ENCODE peak calls at places on chromosome 6, in nine cellular contexts. N is AG04450, U is cardiac muscle cell, S is SJSA1, Y is psoas muscle, W is keratinocyte, J is dorsolateral prefrontal cortex, P is heart right ventricle, E is RWPE1. C is an unnamed sample.

GRCh38 chr6:164178933-164179332 is 764.4 kb downstream of the QKI start:
- DNase-seq in Y (no peak), W (no peak), N (no peak), S (no peak), P (no peak), E (no peak), J (no peak), U (no peak), C (no peak)

GRCh38 chr6:34273242-34273805 is 24.5 kb upstream of the SMIM29 start:
- DNase-seq in P (peak), N (no peak), J (no peak), U (peak), S (no peak), W (no peak), E (no peak), Y (peak), C (no peak)

GRCh38 chr6:43913388-43914271 is 143.6 kb downstream of the VEGFA start:
- DNase-seq in U (no peak), S (no peak), J (no peak), W (no peak), P (no peak), N (no peak), E (no peak), Y (no peak), C (no peak)

GRCh38 chr6:152127429-152128165 is 320.1 kb downstream of the ESR1 start:
- DNase-seq in Y (no peak), E (peak), J (no peak), U (no peak), S (no peak), P (no peak), N (no peak), W (no peak), C (peak)

GRCh38 chr6:53119349-53119748 is 29.3 kb downstream of the GCM1 start:
- DNase-seq in W (no peak), Y (no peak), S (peak), N (no peak), U (no peak), P (no peak), J (no peak), E (no peak), C (no peak)

GRCh38 chr6:136037885-136038460 is 186.5 kb downstream of the PDE7B start:
- DNase-seq in S (no peak), E (no peak), P (peak), Y (no peak), N (peak), U (peak), J (no peak), W (no peak), C (no peak)

GRCh38 chr6:103893082-103893481 is 966.6 kb downstream of the HACE1 start:
- DNase-seq in Y (no peak), P (peak), U (no peak), S (no peak), N (no peak), W (no peak), J (no peak), E (no peak), C (no peak)

GRCh38 chr6:85421963-85422362 is 27.9 kb upstream of the NT5E start:
- DNase-seq in J (no peak), U (no peak), S (peak), Y (no peak), P (no peak), N (no peak), E (no peak), W (no peak), C (no peak)

GRCh38 chr6:158665332-158665731 is 15.5 kb downstream of the SYTL3 start:
- DNase-seq in W (no peak), U (no peak), Y (no peak), J (no peak), S (no peak), E (no peak), P (no peak), N (no peak), C (no peak)

GRCh38 chr6:158157064-158157764 is 10.8 kb downstream of the SERAC1 start:
- DNase-seq in Y (no peak), U (no peak), W (no peak), P (no peak), N (no peak), E (no peak), J (no peak), S (no peak), C (no peak)

GRCh38 chr6:157181649-157182048 is 141.7 kb downstream of the TMEM242 start:
- DNase-seq in J (no peak), W (peak), U (no peak), S (no peak), P (no peak), N (no peak), Y (no peak), E (peak), C (peak)

GRCh38 chr6:35754452-35755321 is 17.9 kb downstream of the ARMC12 start:
- DNase-seq in U (no peak), Y (no peak), W (no peak), P (no peak), J (no peak), N (no peak), S (no peak), E (no peak), C (peak)

GRCh38 chr6:113495521-113495920 is 361.6 kb upstream of the MARCKS start:
- DNase-seq in P (no peak), W (peak), S (no peak), Y (no peak), J (no peak), E (peak), N (peak), U (no peak), C (peak)

GRCh38 chr6:125728739-125729138 is 20.7 kb upstream of the HEY2 start:
- DNase-seq in N (no peak), J (no peak), E (no peak), S (no peak), P (no peak), U (peak), W (no peak), Y (no peak), C (no peak)

GRCh38 chr6:76420094-76420493 is 347.6 kb upstream of the IMPG1 start:
- DNase-seq in P (no peak), W (no peak), N (no peak), S (no peak), U (no peak), J (no peak), E (no peak), Y (no peak), C (no peak)

GRCh38 chr6:40268166-40268958 is 318.8 kb downstream of the LRFN2 start:
- DNase-seq in W (no peak), U (no peak), J (no peak), P (no peak), N (no peak), E (no peak), Y (no peak), S (no peak), C (no peak)

GRCh38 chr6:133584903-133585302 is 304.0 kb upstream of the TCF21 start:
- DNase-seq in E (no peak), S (no peak), N (no peak), P (no peak), Y (no peak), U (no peak), W (no peak), J (no peak), C (no peak)

GRCh38 chr6:119322034-119322433 is 27.5 kb downstream of the MAN1A1 start:
- DNase-seq in E (no peak), W (no peak), S (no peak), J (no peak), N (no peak), Y (no peak), P (no peak), U (no peak), C (no peak)

GRCh38 chr6:30721198-30722024 is 1.3 kb downstream of the TUBB start:
- DNase-seq in N (peak), P (peak), Y (peak), S (peak), U (peak), J (peak), E (peak), W (no peak), C (no peak)

GRCh38 chr6:4931530-4932505 is 72.0 kb downstream of the RPP40 start:
- DNase-seq in Y (no peak), E (peak), S (no peak), W (peak), N (no peak), J (no peak), U (peak), P (no peak), C (no peak)

GRCh38 chr6:163764565-163764964 is 350.0 kb downstream of the QKI start:
- DNase-seq in J (no peak), Y (no peak), P (no peak), W (no peak), U (no peak), N (no peak), S (peak), E (no peak), C (no peak)

GRCh38 chr6:158323561-158323958 is 11.3 kb downstream of the TULP4 start:
- DNase-seq in P (no peak), Y (no peak), S (no peak), J (no peak), N (no peak), W (no peak), U (no peak), E (no peak), C (no peak)

GRCh38 chr6:142702501-142703460 is 242.2 kb downstream of the HIVEP2 start:
- DNase-seq in J (no peak), U (peak), N (no peak), Y (peak), W (no peak), S (no peak), E (no peak), P (peak), C (no peak)

GRCh38 chr6:160634706-160635105 is 29.4 kb downstream of the LPA start:
- DNase-seq in U (no peak), Y (no peak), S (no peak), J (peak), E (no peak), W (peak), P (no peak), N (no peak), C (no peak)

GRCh38 chr6:31641370-31641769 is 11.1 kb downstream of the BAG6 start:
- DNase-seq in U (no peak), P (no peak), N (no peak), S (no peak), J (no peak), E (no peak), Y (no peak), W (no peak), C (no peak)

GRCh38 chr6:139173822-139174221 is 38.9 kb downstream of the HECA start:
- DNase-seq in S (no peak), E (no peak), U (no peak), W (no peak), N (no peak), Y (no peak), J (no peak), P (no peak), C (no peak)

DNA sequence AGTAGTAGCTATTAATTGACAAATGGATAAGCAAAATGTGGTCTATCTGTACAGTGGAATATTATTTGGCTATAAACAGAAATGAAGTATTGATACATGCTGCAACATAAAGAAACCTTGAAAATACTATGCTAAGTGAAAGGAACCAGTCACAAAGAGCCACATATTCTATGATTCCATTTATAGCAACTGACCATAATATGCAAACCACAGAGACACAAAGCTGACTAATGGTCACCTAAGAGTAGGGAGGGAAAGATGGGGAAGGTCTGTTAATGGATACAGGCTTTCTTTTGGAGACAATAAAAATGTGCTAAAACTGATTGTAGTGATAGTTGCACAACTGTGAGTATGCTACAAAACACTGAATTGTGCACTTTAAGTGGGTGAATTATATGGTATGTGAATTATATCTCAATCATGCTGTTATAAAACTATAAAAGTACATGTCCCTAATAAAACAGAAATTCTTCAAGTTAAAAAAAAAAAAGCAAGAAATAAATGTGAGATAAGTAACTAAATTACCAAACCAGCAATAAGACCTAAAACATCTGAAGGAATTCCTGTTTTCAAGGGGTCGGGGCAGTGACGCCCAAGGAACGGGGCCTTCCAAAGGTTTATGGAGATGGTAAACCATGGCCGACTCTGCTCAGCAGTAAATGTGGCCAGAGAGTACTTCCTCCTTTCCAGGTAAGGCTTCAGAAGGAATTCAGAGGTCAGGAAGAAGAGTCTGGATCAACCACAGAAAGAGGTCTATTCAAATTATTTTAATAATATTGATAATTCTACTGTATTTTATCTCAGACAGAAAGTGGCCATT is 75.4 kb downstream of the ARHGAP18 start:
- DNase-seq in P (no peak), U (no peak), N (no peak), J (no peak), W (no peak), E (no peak), S (no peak), Y (no peak), C (no peak)
- H3K27ac ChIP-seq in P (peak), U (no peak), N (no peak), J (no peak), W (no peak), E (no peak), S (no peak), Y (peak), C (no peak)

GRCh38 chr6:111871207-111871606 is 2.0 kb downstream of the FYN start:
- DNase-seq in W (no peak), S (no peak), P (no peak), Y (no peak), U (no peak), J (no peak), N (no peak), E (no peak), C (no peak)
- H3K27ac ChIP-seq in W (no peak), S (no peak), P (peak), Y (no peak), U (peak), J (peak), N (no peak), E (no peak), C (no peak)

GRCh38 chr6:14119764-14120163 is 2.2 kb downstream of the CD83 start:
- DNase-seq in Y (no peak), U (no peak), E (no peak), N (no peak), W (no peak), J (no peak), S (no peak), P (no peak), C (no peak)

GRCh38 chr6:14118444-14118843 is 872 bp downstream of the CD83 start:
- DNase-seq in N (no peak), Y (no peak), S (no peak), J (no peak), W (no peak), E (no peak), P (no peak), U (no peak), C (no peak)

GRCh38 chr6:14117158-14118090 is at the start of gene CD83:
- DNase-seq in S (peak), N (no peak), W (no peak), J (peak), E (peak), P (peak), Y (peak), U (peak), C (no peak)

GRCh38 chr6:14120556-14120955 is 3.0 kb downstream of the CD83 start:
- DNase-seq in N (no peak), W (no peak), S (no peak), J (no peak), E (no peak), U (no peak), P (no peak), Y (no peak), C (no peak)

GRCh38 chr6:14118091-14118439 is 493 bp downstream of the CD83 start:
- DNase-seq in Y (no peak), U (no peak), W (no peak), J (no peak), P (no peak), E (no peak), S (peak), N (no peak), C (no peak)
- H3K27ac ChIP-seq in Y (no peak), U (no peak), W (peak), J (peak), P (peak), E (no peak), S (no peak), N (no peak), C (no peak)

GRCh38 chr6:46626976-46627375 is 25.6 kb downstream of the CYP39A1 start:
- DNase-seq in S (no peak), W (no peak), U (no peak), E (no peak), P (no peak), J (no peak), Y (no peak), N (no peak), C (no peak)

GRCh38 chr6:46629698-46630097 is 22.9 kb downstream of the CYP39A1 start:
- DNase-seq in Y (no peak), U (no peak), J (no peak), P (no peak), N (no peak), S (no peak), E (no peak), W (no peak), C (no peak)

GRCh38 chr6:46626228-46626909 is 26.2 kb downstream of the CYP39A1 start:
- DNase-seq in P (peak), U (peak), N (no peak), S (peak), J (no peak), W (no peak), E (peak), Y (no peak), C (no peak)

GRCh38 chr6:46628498-46628897 is 24.1 kb downstream of the CYP39A1 start:
- DNase-seq in S (no peak), U (peak), N (no peak), E (no peak), J (no peak), Y (no peak), W (no peak), P (no peak), C (no peak)

DNA sequence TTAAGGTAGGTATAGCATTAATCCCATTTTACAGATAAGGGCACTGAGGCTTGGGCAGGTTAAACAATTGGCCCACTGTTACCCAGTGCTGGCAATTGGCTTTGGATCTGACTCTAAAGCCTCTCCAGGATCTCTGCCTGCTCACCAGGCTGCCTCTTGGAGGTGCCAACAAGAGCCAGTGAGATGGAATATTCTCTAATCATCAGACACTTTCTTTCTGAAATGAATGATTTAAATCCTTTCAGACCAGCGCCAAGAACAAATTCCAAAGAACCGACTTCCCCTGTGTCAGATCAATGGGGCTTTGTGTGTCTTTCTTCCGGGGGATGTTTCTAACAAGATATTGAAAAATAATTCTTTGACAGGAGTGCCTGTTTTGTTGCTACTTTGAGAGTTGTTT is 23.6 kb downstream of the CYP39A1 start:
- DNase-seq in P (no peak), U (no peak), S (no peak), J (no peak), E (no peak), W (no peak), N (no peak), Y (no peak), C (no peak)
- H3K27ac ChIP-seq in P (peak), U (no peak), S (no peak), J (peak), E (no peak), W (no peak), N (no peak), Y (no peak), C (no peak)

GRCh38 chr6:169945117-169945516 is 193.7 kb downstream of the ERMARD start:
- DNase-seq in E (no peak), W (no peak), U (no peak), P (no peak), S (no peak), N (no peak), Y (no peak), J (no peak), C (no peak)
- H3K27ac ChIP-seq in E (no peak), W (no peak), U (no peak), P (no peak), S (no peak), N (no peak), Y (no peak), J (no peak), C (no peak)

GRCh38 chr6:42441661-42442081 is 10.1 kb downstream of the TRERF1 start:
- DNase-seq in J (no peak), E (no peak), Y (no peak), S (no peak), W (no peak), U (peak), P (no peak), N (no peak), C (no peak)

GRCh38 chr6:42443312-42444075 is 8.2 kb downstream of the TRERF1 start:
- DNase-seq in U (no peak), P (no peak), Y (no peak), E (no peak), S (no peak), N (no peak), W (no peak), J (no peak), C (no peak)

GRCh38 chr6:42436825-42437224 is 14.9 kb downstream of the TRERF1 start:
- DNase-seq in N (no peak), E (no peak), W (no peak), S (no peak), Y (no peak), U (no peak), P (no peak), J (no peak), C (no peak)

GRCh38 chr6:42441059-42441471 is 10.7 kb downstream of the TRERF1 start:
- DNase-seq in J (no peak), W (no peak), N (peak), E (no peak), S (no peak), Y (no peak), P (no peak), U (no peak), C (no peak)

DNA sequence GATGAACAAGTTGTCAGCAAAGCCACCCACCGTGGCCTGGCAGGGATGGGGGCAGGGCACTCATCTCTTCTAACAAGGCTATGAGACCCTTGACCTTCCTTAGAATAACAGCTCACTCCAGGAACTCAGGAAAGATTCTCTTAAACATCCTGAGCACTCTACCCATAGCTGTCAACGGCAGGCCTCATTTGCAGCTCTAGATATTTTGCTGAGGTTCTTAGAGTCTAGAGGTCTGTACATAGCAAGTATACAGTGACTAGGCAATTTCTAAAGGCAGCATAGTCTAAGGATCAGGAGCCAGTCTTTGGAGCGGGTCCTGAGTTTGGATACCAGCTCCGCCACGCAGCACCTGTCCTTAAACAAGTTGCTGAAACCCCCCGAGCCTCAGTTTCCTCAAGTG is 11.7 kb downstream of the TRERF1 start:
- DNase-seq in Y (no peak), S (no peak), W (no peak), J (no peak), P (no peak), N (no peak), U (peak), E (no peak), C (no peak)
- H3K27ac ChIP-seq in Y (no peak), S (no peak), W (no peak), J (no peak), P (peak), N (peak), U (peak), E (no peak), C (no peak)

GRCh38 chr6:69069881-69070280 is 434.8 kb downstream of the ADGRB3 start:
- DNase-seq in Y (no peak), U (no peak), W (no peak), E (no peak), N (no peak), P (no peak), S (no peak), J (no peak), C (no peak)
- H3K27ac ChIP-seq in Y (no peak), U (no peak), W (no peak), E (no peak), N (no peak), P (no peak), S (no peak), J (no peak), C (no peak)

GRCh38 chr6:29520232-29520631 is 32.5 kb upstream of the MAS1L start:
- DNase-seq in W (no peak), E (no peak), J (no peak), S (no peak), P (no peak), N (no peak), Y (no peak), U (no peak), C (no peak)
- H3K27ac ChIP-seq in W (no peak), E (no peak), J (no peak), S (no peak), P (no peak), N (no peak), Y (no peak), U (no peak), C (no peak)

DNA sequence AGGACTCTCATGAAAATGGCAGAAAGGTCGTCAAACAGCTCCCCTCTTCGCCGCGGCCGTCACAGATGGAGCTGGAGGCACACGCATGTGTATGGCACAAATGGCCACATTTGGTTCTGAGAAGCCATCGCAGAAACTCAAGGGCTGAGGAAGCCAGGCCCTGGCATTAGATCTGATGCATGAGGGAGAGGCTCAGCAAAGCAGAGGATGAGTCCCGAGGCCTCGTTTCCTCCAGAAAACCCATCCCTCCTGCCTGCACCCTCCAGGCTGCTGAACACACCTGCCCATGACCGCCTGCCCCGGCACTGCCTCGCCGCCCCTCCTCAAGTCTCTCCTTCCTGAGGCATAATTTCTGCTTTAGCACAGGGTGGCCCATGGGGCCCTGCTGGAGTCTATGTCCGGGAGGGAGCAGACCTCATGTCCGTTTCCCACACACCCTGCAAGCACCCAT is 240.3 kb downstream of the DLL1 start:
- DNase-seq in W (no peak), S (no peak), P (no peak), Y (no peak), J (no peak), U (no peak), E (no peak), N (no peak), C (no peak)
- H3K27ac ChIP-seq in W (no peak), S (no peak), P (peak), Y (no peak), J (no peak), U (no peak), E (peak), N (no peak), C (no peak)

C was measured in epithelial cell of prostate.